ENCODE peak calls at places on chromosomes 12 and 14, in five cellular contexts. One of them, this sample, is unnamed. For H3K4me1 and H3K36me3, the result is how much of the 10 kb centered on the place peaks cover.

GRCh38 chr12:12608557-12608957 is 3.1 kb upstream of the CREBL2 start:
- DNase-seq in left ventricle myocardium inferior: no peak
- DNase-seq in adrenal gland: no peak
- DNase-seq in neuronal stem cell: no peak
- DNase-seq in CD4-positive, alpha-beta memory T cell: no peak
- DNase-seq in this sample: no peak

GRCh38 chr12:47717046-47717442 is 8.2 kb downstream of the ENDOU start:
- DNase-seq in neuronal stem cell: no peak
- DNase-seq in left ventricle myocardium inferior: no peak
- DNase-seq in adrenal gland: peak
- DNase-seq in CD4-positive, alpha-beta memory T cell: no peak
- DNase-seq in this sample: no peak

GRCh38 chr12:31702047-31702446 is 26.8 kb downstream of the AMN1 start:
- DNase-seq in neuronal stem cell: no peak
- DNase-seq in left ventricle myocardium inferior: no peak
- DNase-seq in CD4-positive, alpha-beta memory T cell: no peak
- DNase-seq in adrenal gland: no peak
- DNase-seq in this sample: no peak

GRCh38 chr12:104350211-104350908 is 46.8 kb downstream of the EID3 start:
- DNase-seq in CD4-positive, alpha-beta memory T cell: no peak
- DNase-seq in adrenal gland: peak
- DNase-seq in neuronal stem cell: no peak
- DNase-seq in left ventricle myocardium inferior: no peak
- DNase-seq in this sample: no peak

GRCh38 chr12:44709166-44709565 is 166.9 kb downstream of the NELL2 start:
- DNase-seq in adrenal gland: no peak
- DNase-seq in left ventricle myocardium inferior: no peak
- DNase-seq in neuronal stem cell: no peak
- DNase-seq in CD4-positive, alpha-beta memory T cell: no peak
- DNase-seq in this sample: no peak

GRCh38 chr14:100676089-100676685 is 50.5 kb upstream of the DLK1 start:
- DNase-seq in neuronal stem cell: no peak
- DNase-seq in left ventricle myocardium inferior: no peak
- DNase-seq in CD4-positive, alpha-beta memory T cell: no peak
- DNase-seq in adrenal gland: no peak
- DNase-seq in this sample: no peak

GRCh38 chr12:49776413-49776812 is 35.1 kb downstream of the TMBIM6 start:
- DNase-seq in adrenal gland: peak
- DNase-seq in CD4-positive, alpha-beta memory T cell: no peak
- DNase-seq in left ventricle myocardium inferior: peak
- DNase-seq in neuronal stem cell: peak
- DNase-seq in this sample: peak

GRCh38 chr12:67441736-67442346 is 172.7 kb downstream of the CAND1 start:
- DNase-seq in neuronal stem cell: peak
- DNase-seq in left ventricle myocardium inferior: peak
- DNase-seq in CD4-positive, alpha-beta memory T cell: peak
- DNase-seq in adrenal gland: peak
- DNase-seq in this sample: peak

GRCh38 chr14:68607081-68607851 is 185.6 kb downstream of the ZFP36L1 start:
- DNase-seq in neuronal stem cell: no peak
- DNase-seq in adrenal gland: no peak
- DNase-seq in CD4-positive, alpha-beta memory T cell: no peak
- DNase-seq in left ventricle myocardium inferior: peak
- DNase-seq in this sample: no peak

GRCh38 chr12:95582230-95583058 is 31.2 kb upstream of the USP44 start:
- DNase-seq in left ventricle myocardium inferior: no peak
- DNase-seq in neuronal stem cell: no peak
- DNase-seq in adrenal gland: no peak
- DNase-seq in CD4-positive, alpha-beta memory T cell: no peak
- DNase-seq in this sample: no peak

GRCh38 chr14:67510121-67510520 is 21.6 kb upstream of the TMEM229B start:
- DNase-seq in adrenal gland: peak
- DNase-seq in CD4-positive, alpha-beta memory T cell: no peak
- DNase-seq in neuronal stem cell: no peak
- DNase-seq in left ventricle myocardium inferior: no peak
- DNase-seq in this sample: no peak

DNA sequence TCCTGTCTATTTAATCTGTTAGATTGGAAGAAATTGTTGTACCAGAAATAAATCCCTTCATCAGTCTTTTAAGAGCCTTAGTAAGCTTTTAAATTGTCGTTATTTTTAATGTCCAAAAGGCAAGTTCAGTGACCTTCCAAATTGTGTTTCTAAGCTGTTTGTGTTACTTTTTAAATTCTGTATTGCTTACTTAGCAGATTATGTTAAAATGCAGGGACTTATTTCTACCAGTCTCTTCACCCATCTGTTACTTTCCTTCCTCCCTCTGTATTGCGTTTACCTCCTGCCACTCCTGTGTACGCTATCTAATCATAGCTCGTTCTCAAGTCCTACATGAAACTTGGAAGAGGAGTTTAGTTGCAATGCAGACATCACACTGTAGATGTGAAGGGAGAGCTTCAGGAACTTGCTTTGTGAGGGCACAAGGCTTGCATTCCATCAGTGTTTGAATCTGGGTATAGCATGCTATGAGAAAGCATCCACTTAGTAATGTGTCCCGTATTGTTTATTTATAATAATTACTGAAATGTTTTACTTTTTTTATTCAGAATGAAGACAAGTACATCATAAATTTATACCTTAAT is 406.5 kb upstream of the RGS6 start:
- DNase-seq in left ventricle myocardium inferior: no peak
- DNase-seq in CD4-positive, alpha-beta memory T cell: no peak
- DNase-seq in neuronal stem cell: no peak
- DNase-seq in adrenal gland: no peak
- DNase-seq in this sample: no peak
- H3K4me1 ChIP-seq in left ventricle myocardium inferior: under half
- H3K4me1 ChIP-seq in CD4-positive, alpha-beta memory T cell: under half
- H3K4me1 ChIP-seq in neuronal stem cell: under half
- H3K4me1 ChIP-seq in adrenal gland: under half
- H3K4me1 ChIP-seq in this sample: under half

GRCh38 chr12:122518908-122519307 is 7.8 kb downstream of the RSRC2 start:
- DNase-seq in adrenal gland: no peak
- DNase-seq in neuronal stem cell: no peak
- DNase-seq in left ventricle myocardium inferior: no peak
- DNase-seq in CD4-positive, alpha-beta memory T cell: no peak
- DNase-seq in this sample: no peak

GRCh38 chr12:122523280-122523679 is 3.5 kb downstream of the RSRC2 start:
- DNase-seq in adrenal gland: no peak
- DNase-seq in CD4-positive, alpha-beta memory T cell: no peak
- DNase-seq in neuronal stem cell: no peak
- DNase-seq in left ventricle myocardium inferior: no peak
- DNase-seq in this sample: no peak

GRCh38 chr12:122517877-122518276 is 8.9 kb downstream of the RSRC2 start:
- DNase-seq in neuronal stem cell: no peak
- DNase-seq in left ventricle myocardium inferior: no peak
- DNase-seq in adrenal gland: peak
- DNase-seq in CD4-positive, alpha-beta memory T cell: no peak
- DNase-seq in this sample: no peak

GRCh38 chr12:122519418-122519817 is 7.3 kb downstream of the RSRC2 start:
- DNase-seq in left ventricle myocardium inferior: no peak
- DNase-seq in adrenal gland: no peak
- DNase-seq in CD4-positive, alpha-beta memory T cell: no peak
- DNase-seq in neuronal stem cell: no peak
- DNase-seq in this sample: no peak

DNA sequence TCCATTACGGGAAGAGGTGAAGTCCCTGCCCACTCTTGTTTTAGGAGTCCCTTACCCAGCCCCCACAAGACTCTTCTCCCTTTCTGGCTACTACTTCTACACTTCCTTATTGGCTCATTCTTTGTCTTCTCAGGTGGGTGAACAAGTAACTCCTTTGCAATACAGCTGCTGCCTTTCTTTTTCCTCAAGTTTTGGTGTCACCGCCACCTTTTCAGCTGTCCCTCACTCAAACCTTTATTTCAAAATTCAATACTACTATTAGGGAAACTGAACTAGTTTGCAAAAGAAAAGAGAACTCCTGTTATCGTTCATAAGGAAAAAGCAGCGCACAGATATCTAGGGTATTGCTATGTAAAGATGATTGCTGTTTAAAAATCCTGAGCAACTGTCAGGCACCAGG is 6.1 kb downstream of the RSRC2 start:
- DNase-seq in left ventricle myocardium inferior: no peak
- DNase-seq in neuronal stem cell: no peak
- DNase-seq in adrenal gland: no peak
- DNase-seq in CD4-positive, alpha-beta memory T cell: no peak
- DNase-seq in this sample: no peak
- H3K36me3 ChIP-seq in left ventricle myocardium inferior: half or more
- H3K36me3 ChIP-seq in neuronal stem cell: half or more
- H3K36me3 ChIP-seq in adrenal gland: under half
- H3K36me3 ChIP-seq in CD4-positive, alpha-beta memory T cell: half or more
- H3K36me3 ChIP-seq in this sample: half or more

GRCh38 chr14:103721334-103722120 is 5.9 kb downstream of the ZFYVE21 start:
- DNase-seq in CD4-positive, alpha-beta memory T cell: no peak
- DNase-seq in adrenal gland: no peak
- DNase-seq in left ventricle myocardium inferior: no peak
- DNase-seq in neuronal stem cell: no peak
- DNase-seq in this sample: no peak

GRCh38 chr14:103716091-103716801 is 636 bp downstream of the ZFYVE21 start:
- DNase-seq in CD4-positive, alpha-beta memory T cell: no peak
- DNase-seq in left ventricle myocardium inferior: no peak
- DNase-seq in adrenal gland: no peak
- DNase-seq in neuronal stem cell: no peak
- DNase-seq in this sample: no peak

GRCh38 chr14:103718572-103718971 is 3.0 kb downstream of the ZFYVE21 start:
- DNase-seq in left ventricle myocardium inferior: no peak
- DNase-seq in CD4-positive, alpha-beta memory T cell: no peak
- DNase-seq in neuronal stem cell: no peak
- DNase-seq in adrenal gland: peak
- DNase-seq in this sample: no peak

GRCh38 chr14:103716899-103717411 is 1.3 kb downstream of the ZFYVE21 start:
- DNase-seq in left ventricle myocardium inferior: no peak
- DNase-seq in neuronal stem cell: no peak
- DNase-seq in CD4-positive, alpha-beta memory T cell: no peak
- DNase-seq in adrenal gland: no peak
- DNase-seq in this sample: no peak

GRCh38 chr14:103719766-103720165 is 4.2 kb downstream of the ZFYVE21 start:
- DNase-seq in neuronal stem cell: no peak
- DNase-seq in CD4-positive, alpha-beta memory T cell: no peak
- DNase-seq in left ventricle myocardium inferior: no peak
- DNase-seq in adrenal gland: no peak
- DNase-seq in this sample: no peak
- H3K4me1 ChIP-seq in neuronal stem cell: under half
- H3K4me1 ChIP-seq in CD4-positive, alpha-beta memory T cell: under half
- H3K4me1 ChIP-seq in left ventricle myocardium inferior: half or more
- H3K4me1 ChIP-seq in adrenal gland: under half
- H3K4me1 ChIP-seq in this sample: under half

GRCh38 chr12:109919466-109919865 is 19.4 kb downstream of the TCHP start:
- DNase-seq in adrenal gland: no peak
- DNase-seq in left ventricle myocardium inferior: no peak
- DNase-seq in neuronal stem cell: no peak
- DNase-seq in CD4-positive, alpha-beta memory T cell: no peak
- DNase-seq in this sample: peak
- H3K36me3 ChIP-seq in adrenal gland: under half
- H3K36me3 ChIP-seq in left ventricle myocardium inferior: half or more
- H3K36me3 ChIP-seq in neuronal stem cell: half or more
- H3K36me3 ChIP-seq in CD4-positive, alpha-beta memory T cell: under half
- H3K36me3 ChIP-seq in this sample: under half